ENCODE peak calls at places on chromosomes 3 and 15, in ten cellular contexts. S is A549, V is hypothalamus, O is cardiac septum, X is RCC 7860, R is H9, N is M059J, H is gastrocnemius medialis, G is psoas muscle, J is GM20000. I is an unnamed sample.

GRCh38 chr3:194100856-194101390 is 35.0 kb upstream of the HES1 start:
- DNase-seq in R (no peak), X (no peak), S (no peak), V (no peak), H (no peak), O (no peak), N (no peak), G (no peak), J (peak; percentile 86), I (no peak)

GRCh38 chr3:102302020-102302419 is 132.8 kb upstream of the ZPLD1 start:
- DNase-seq in V (no peak), J (no peak), X (no peak), O (no peak), H (no peak), G (no peak), R (no peak), S (no peak), N (no peak), I (no peak)

GRCh38 chr3:94936023-94936580 is 873.2 kb downstream of the NSUN3 start:
- DNase-seq in H (no peak), N (peak; percentile 3), R (no peak), O (no peak), V (no peak), J (peak; percentile 4), G (no peak), X (no peak), S (no peak), I (peak; percentile 81)

GRCh38 chr15:58165661-58166060 is 27.5 kb downstream of the AQP9 start:
- DNase-seq in J (no peak), V (no peak), H (no peak), G (no peak), N (peak; percentile 4), O (no peak), R (no peak), X (no peak), S (no peak), I (no peak)

GRCh38 chr3:148896062-148896461 is 31.0 kb downstream of the CPA3 start:
- DNase-seq in X (no peak), O (no peak), G (no peak), J (no peak), S (no peak), H (no peak), R (no peak), V (no peak), N (no peak), I (no peak)

GRCh38 chr3:188407158-188407880 is 253.4 kb downstream of the LPP start:
- DNase-seq in N (peak; percentile 55), O (no peak), S (no peak), G (no peak), H (no peak), J (no peak), R (no peak), X (peak; percentile 22), V (no peak), I (no peak)

GRCh38 chr3:115100172-115100571 is 46.9 kb downstream of the ZBTB20 start:
- DNase-seq in O (no peak), V (no peak), J (peak; percentile 7), S (no peak), R (no peak), X (peak; percentile 21), G (no peak), N (peak; percentile 83), H (no peak), I (peak; percentile 52)

GRCh38 chr3:154904328-154904727 is 175.8 kb upstream of the MME start:
- DNase-seq in R (peak; percentile 32), J (peak; percentile 8), G (no peak), O (no peak), S (no peak), X (no peak), H (no peak), V (no peak), N (peak; percentile 19), I (peak; percentile 49)

GRCh38 chr15:78850926-78851600 is 21.6 kb upstream of the MORF4L1 start:
- DNase-seq in R (peak; percentile 52), G (no peak), H (no peak), J (no peak), O (peak; percentile 19), X (no peak), N (no peak), S (no peak), V (peak; percentile 70), I (peak; percentile 76)